ENCODE peak calls at places on chromosome 3, in seven cellular contexts. D, G, N, C, W, Q and R are unnamed samples.
A peak's percentile ranks its signal among the peaks of the same experiment; 100 is the strongest.

GRCh38 chr3:122857019-122857418 is 62.1 kb downstream of the SLC49A4 start:
- DNase-seq in D (peak; percentile 18), G (no peak), N (no peak), C (no peak), W (no peak), Q (no peak), R (no peak)

GRCh38 chr3:128392812-128393544 is 73.7 kb downstream of the DNAJB8 start:
- DNase-seq in D (no peak), G (no peak), N (no peak), C (no peak), W (no peak), Q (no peak), R (no peak)

GRCh38 chr3:115324056-115324455 is 177.0 kb upstream of the ZBTB20 start:
- DNase-seq in D (no peak), G (no peak), N (no peak), C (no peak), W (no peak), Q (no peak), R (no peak)

GRCh38 chr3:168080022-168080421 is 15.7 kb downstream of the GOLIM4 start:
- DNase-seq in D (no peak), G (no peak), N (no peak), C (no peak), W (no peak), Q (no peak), R (no peak)

GRCh38 chr3:106728315-106728821 is 648.9 kb upstream of the CCDC54 start:
- DNase-seq in D (no peak), G (no peak), N (peak; percentile 59), C (no peak), W (no peak), Q (no peak), R (no peak)

GRCh38 chr3:47863391-47864128 is 60.6 kb downstream of the DHX30 start:
- DNase-seq in D (no peak), G (no peak), N (no peak), C (no peak), W (no peak), Q (no peak), R (no peak)

GRCh38 chr3:127004641-127005397 is 21.9 kb downstream of the PLXNA1 start:
- DNase-seq in D (no peak), G (no peak), N (no peak), C (no peak), W (no peak), Q (no peak), R (no peak)

GRCh38 chr3:194158942-194159439 is 23.0 kb downstream of the HES1 start:
- DNase-seq in D (no peak), G (no peak), N (no peak), C (no peak), W (no peak), Q (no peak), R (no peak)

GRCh38 chr3:11273945-11274344 is 1.7 kb downstream of the ATG7 start:
- DNase-seq in D (no peak), G (no peak), N (no peak), C (no peak), W (no peak), Q (no peak), R (no peak)

GRCh38 chr3:134333522-134334181 is 40.6 kb downstream of the AMOTL2 start:
- DNase-seq in D (no peak), G (no peak), N (peak; percentile 52), C (no peak), W (no peak), Q (no peak), R (no peak)

GRCh38 chr3:61848885-61849284 is 287.5 kb downstream of the PTPRG start:
- DNase-seq in D (no peak), G (no peak), N (no peak), C (no peak), W (no peak), Q (no peak), R (no peak)

GRCh38 chr3:48077835-48078234 is 61.6 kb upstream of the MAP4 start:
- DNase-seq in D (no peak), G (no peak), N (no peak), C (no peak), W (no peak), Q (no peak), R (no peak)

GRCh38 chr3:39276746-39277145 is 3.1 kb downstream of the CX3CR1 start:
- DNase-seq in D (no peak), G (no peak), N (no peak), C (no peak), W (no peak), Q (no peak), R (no peak)

GRCh38 chr3:30333903-30334302 is 272.5 kb upstream of the TGFBR2 start:
- DNase-seq in D (no peak), G (no peak), N (no peak), C (no peak), W (no peak), Q (no peak), R (no peak)

GRCh38 chr3:104273046-104273649 is 1093.6 kb upstream of the ALCAM start:
- DNase-seq in D (peak; percentile 23), G (peak; percentile 1), N (peak; percentile 33), C (no peak), W (no peak), Q (no peak), R (no peak)